ENCODE peak calls at places on chromosomes 12 and 14, in ten cellular contexts. C is A549; Z is adrenal gland; G is astrocyte of the cerebellum; H is mesothelial cell of epicardium; M is cardiac fibroblast; K is PC-3; P is left lung; V is foreskin fibroblast; F is CD8-positive, alpha-beta T cell. Y is an unnamed sample.

GRCh38 chr12:1933342-1933992 is 15.0 kb upstream of the CACNA2D4 start:
- DNase-seq in V (peak), P (no peak), H (no peak), F (no peak), Z (no peak), K (no peak), M (no peak), G (peak), C (no peak), Y (no peak)

GRCh38 chr14:22848391-22849164 is 12.2 kb downstream of the MMP14 start:
- DNase-seq in G (peak), C (no peak), K (no peak), V (peak), F (no peak), M (peak), P (peak), Z (peak), H (peak), Y (no peak)

GRCh38 chr12:44247588-44247987 is 411.7 kb downstream of the TMEM117 start:
- DNase-seq in K (no peak), F (no peak), H (no peak), G (no peak), P (no peak), C (peak), V (no peak), Z (no peak), M (no peak), Y (no peak)

GRCh38 chr14:35389315-35389667 is 15.3 kb downstream of the NFKBIA start:
- DNase-seq in V (no peak), K (no peak), P (no peak), F (no peak), Z (no peak), M (no peak), C (no peak), H (no peak), G (no peak), Y (no peak)

GRCh38 chr12:71661977-71662522 is 1.6 kb downstream of the ZFC3H1 start:
- DNase-seq in G (no peak), F (no peak), C (no peak), H (no peak), V (peak), K (no peak), M (peak), P (no peak), Z (no peak), Y (no peak)

GRCh38 chr12:120540445-120540844 is 6.3 kb downstream of the RNF10 start:
- DNase-seq in M (peak), H (no peak), P (no peak), F (no peak), V (no peak), C (no peak), K (no peak), G (no peak), Z (no peak), Y (no peak)

GRCh38 chr14:62428429-62429203 is 616.6 kb downstream of the KCNH5 start:
- DNase-seq in M (peak), K (peak), F (no peak), Z (no peak), P (no peak), G (peak), C (no peak), H (no peak), V (peak), Y (no peak)

GRCh38 chr12:19744760-19745218 is 305.5 kb downstream of the AEBP2 start:
- DNase-seq in C (peak), V (peak), H (no peak), G (peak), K (no peak), F (no peak), Z (no peak), P (no peak), M (peak), Y (no peak)

GRCh38 chr14:38941485-38941884 is 161.6 kb downstream of the SEC23A start:
- DNase-seq in M (no peak), Z (no peak), C (peak), P (no peak), V (no peak), H (no peak), G (no peak), F (no peak), K (no peak), Y (no peak)

GRCh38 chr12:7666595-7666994 is 887 bp upstream of the APOBEC1 start:
- DNase-seq in C (no peak), G (no peak), V (no peak), H (no peak), F (no peak), M (no peak), K (no peak), Z (peak), P (no peak), Y (no peak)

GRCh38 chr14:86865934-86866333 is 1127.0 kb downstream of the GALC start:
- DNase-seq in M (no peak), K (no peak), H (no peak), Z (no peak), F (no peak), G (no peak), V (no peak), P (no peak), C (no peak), Y (no peak)

GRCh38 chr14:59870277-59871165 is at the start of gene RTN1:
- DNase-seq in G (no peak), M (peak), C (peak), Z (peak), H (peak), F (peak), V (peak), P (peak), K (peak), Y (no peak)

GRCh38 chr12:82687020-82687951 is 580 bp downstream of the TMTC2 start:
- DNase-seq in K (peak), Z (peak), F (peak), C (peak), V (peak), M (peak), G (no peak), P (peak), H (peak), Y (no peak)

GRCh38 chr12:52082026-52082667 is 2.6 kb downstream of the SMIM41 start:
- DNase-seq in V (peak), K (no peak), Z (peak), C (no peak), P (no peak), G (no peak), H (no peak), F (no peak), M (no peak), Y (no peak)

GRCh38 chr12:59010948-59011347 is 90.6 kb upstream of the LRIG3 start:
- DNase-seq in Z (no peak), K (no peak), G (no peak), C (no peak), M (no peak), H (no peak), F (no peak), V (no peak), P (peak), Y (no peak)

GRCh38 chr12:31317471-31318397 is 8.2 kb downstream of the SINHCAF start:
- DNase-seq in K (no peak), Z (no peak), M (peak), H (no peak), F (no peak), P (no peak), C (no peak), G (no peak), V (no peak), Y (no peak)

GRCh38 chr12:6084261-6084968 is 40.1 kb downstream of the VWF start:
- DNase-seq in G (peak), P (no peak), Z (no peak), F (no peak), H (no peak), K (peak), V (peak), M (peak), C (peak), Y (no peak)

GRCh38 chr14:38616959-38617358 is 361.1 kb upstream of the CLEC14A start:
- DNase-seq in M (no peak), P (no peak), K (peak), C (no peak), Z (no peak), F (no peak), H (no peak), V (peak), G (no peak), Y (no peak)

GRCh38 chr12:6214633-6215032 is 14.4 kb downstream of the CD9 start:
- DNase-seq in V (no peak), M (no peak), F (no peak), Z (no peak), P (no peak), G (no peak), H (no peak), K (no peak), C (no peak), Y (no peak)

GRCh38 chr14:60310086-60310684 is 61.2 kb downstream of the PPM1A start:
- DNase-seq in P (no peak), G (no peak), C (no peak), F (no peak), Z (no peak), V (peak), K (no peak), H (no peak), M (no peak), Y (no peak)

GRCh38 chr12:48979602-48980388 is 1.7 kb downstream of the WNT1 start:
- DNase-seq in F (peak), P (peak), M (no peak), G (no peak), Z (no peak), V (peak), K (no peak), H (no peak), C (no peak), Y (no peak)

GRCh38 chr12:48002179-48002601 is 2.1 kb downstream of the COL2A1 start:
- DNase-seq in M (peak), G (no peak), P (no peak), H (no peak), C (no peak), F (no peak), Z (no peak), V (peak), K (no peak), Y (no peak)

GRCh38 chr12:53452159-53453077 is 516 bp downstream of the PCBP2 start:
- DNase-seq in H (peak), V (peak), M (peak), G (peak), K (peak), C (peak), F (peak), P (peak), Z (peak), Y (no peak)

GRCh38 chr14:96635850-96636249 is 133.7 kb downstream of the PAPOLA start:
- DNase-seq in C (no peak), P (no peak), G (no peak), Z (no peak), H (no peak), V (no peak), K (peak), F (no peak), M (no peak), Y (no peak)

GRCh38 chr12:22835431-22835830 is 210.5 kb downstream of the ETNK1 start:
- DNase-seq in P (no peak), M (no peak), G (no peak), C (no peak), V (no peak), H (no peak), Z (no peak), F (no peak), K (no peak), Y (no peak)

GRCh38 chr14:42556551-42556950 is 949.9 kb downstream of the LRFN5 start:
- DNase-seq in Z (no peak), C (no peak), F (no peak), H (no peak), P (no peak), G (no peak), V (no peak), K (peak), M (no peak), Y (no peak)

GRCh38 chr14:101071493-101071891 is 168.0 kb upstream of the RTL1 start:
- DNase-seq in C (no peak), G (no peak), F (no peak), P (peak), H (no peak), K (no peak), V (no peak), Z (no peak), M (no peak), Y (no peak)

GRCh38 chr14:100450736-100451135 is 127.6 kb downstream of the SLC25A47 start:
- DNase-seq in C (no peak), H (no peak), P (no peak), K (no peak), V (no peak), M (no peak), F (no peak), Z (no peak), G (no peak), Y (no peak)

GRCh38 chr14:95519699-95520098 is 3.2 kb upstream of the SYNE3 start:
- DNase-seq in P (peak), F (peak), G (no peak), V (peak), C (no peak), H (no peak), M (peak), K (peak), Z (peak), Y (no peak)

GRCh38 chr14:45091696-45092095 is 7.8 kb downstream of the PRPF39 start:
- DNase-seq in M (peak), F (no peak), G (no peak), V (peak), H (no peak), C (no peak), K (peak), Z (no peak), P (no peak), Y (no peak)

GRCh38 chr12:2739832-2740641 is 54.7 kb upstream of the FKBP4 start:
- DNase-seq in M (peak), C (peak), G (peak), Z (peak), K (peak), V (peak), H (no peak), F (no peak), P (no peak), Y (no peak)

GRCh38 chr12:1006255-1006654 is 15.2 kb downstream of the ERC1 start:
- DNase-seq in K (no peak), Z (no peak), G (no peak), V (no peak), P (no peak), H (no peak), F (no peak), M (no peak), C (no peak), Y (no peak)

GRCh38 chr12:82873309-82873708 is 186.6 kb downstream of the TMTC2 start:
- DNase-seq in H (no peak), C (no peak), K (no peak), G (no peak), Z (no peak), M (no peak), P (no peak), F (no peak), V (no peak), Y (no peak)

GRCh38 chr14:61749264-61749663 is 13.0 kb upstream of the SNAPC1 start:
- DNase-seq in G (no peak), F (no peak), V (peak), H (no peak), Z (no peak), M (peak), K (peak), C (peak), P (no peak), Y (no peak)

GRCh38 chr14:95256011-95256775 is 63.5 kb downstream of the CLMN start:
- DNase-seq in F (no peak), P (no peak), Z (no peak), G (no peak), K (no peak), H (no peak), M (no peak), C (no peak), V (no peak), Y (no peak)

GRCh38 chr12:132222096-132222807 is 78.0 kb downstream of the NOC4L start:
- DNase-seq in H (no peak), K (peak), G (no peak), M (peak), F (peak), V (peak), C (peak), Z (no peak), P (peak), Y (peak)
- TF ChIP-seq CTCF in H (no peak), K (no peak), G (no peak), M (no peak), F (no peak), V (no peak), C (no peak), Z (no peak), P (no peak), Y (no peak)

DNA sequence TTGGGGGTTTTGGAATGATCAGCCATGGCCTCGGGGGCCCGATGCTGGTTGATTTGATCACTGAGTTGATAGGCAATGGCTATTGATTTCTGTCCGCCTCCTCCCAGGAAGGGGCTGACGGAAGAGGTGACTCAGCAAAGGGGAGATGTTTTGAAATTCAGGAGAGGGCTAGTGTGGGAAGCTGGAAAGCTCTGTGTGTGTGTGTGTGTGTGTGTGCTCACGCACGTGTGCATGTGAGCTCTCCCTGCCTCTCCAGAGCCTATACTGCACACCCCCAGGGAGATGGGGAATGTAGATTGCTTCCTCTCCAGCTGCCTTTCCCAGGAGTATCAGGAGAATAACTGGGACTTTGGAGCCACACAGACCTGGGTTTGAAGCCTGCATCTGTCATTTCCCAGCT is 184.9 kb upstream of the MYL2 start:
- DNase-seq in V (no peak), G (no peak), P (no peak), C (no peak), F (no peak), Z (no peak), M (no peak), H (no peak), K (no peak), Y (no peak)
- TF ChIP-seq CTCF in V (no peak), G (no peak), P (no peak), C (no peak), F (no peak), Z (no peak), M (no peak), H (no peak), K (no peak), Y (no peak)

GRCh38 chr14:24394275-24394674 is 4.5 kb upstream of the NYNRIN start:
- DNase-seq in F (no peak), C (peak), M (no peak), H (no peak), G (no peak), K (peak), P (no peak), V (no peak), Z (no peak), Y (no peak)
- TF ChIP-seq CTCF in F (no peak), C (no peak), M (no peak), H (no peak), G (no peak), K (peak), P (no peak), V (no peak), Z (no peak), Y (no peak)

GRCh38 chr14:92655802-92656201 is 92.6 kb downstream of the LGMN start:
- DNase-seq in M (no peak), Z (peak), K (no peak), H (no peak), F (no peak), V (no peak), G (no peak), P (no peak), C (no peak), Y (no peak)

GRCh38 chr14:92657457-92658142 is 90.8 kb downstream of the LGMN start:
- DNase-seq in K (no peak), Z (peak), M (no peak), V (no peak), C (no peak), G (no peak), P (peak), H (no peak), F (no peak), Y (no peak)

GRCh38 chr14:92655372-92655771 is 93.1 kb downstream of the LGMN start:
- DNase-seq in V (no peak), Z (no peak), P (no peak), G (no peak), M (no peak), F (peak), K (no peak), H (no peak), C (no peak), Y (no peak)

GRCh38 chr14:92658160-92658559 is 90.3 kb downstream of the LGMN start:
- DNase-seq in C (no peak), F (no peak), K (no peak), G (no peak), V (no peak), P (no peak), M (no peak), H (no peak), Z (no peak), Y (no peak)

DNA sequence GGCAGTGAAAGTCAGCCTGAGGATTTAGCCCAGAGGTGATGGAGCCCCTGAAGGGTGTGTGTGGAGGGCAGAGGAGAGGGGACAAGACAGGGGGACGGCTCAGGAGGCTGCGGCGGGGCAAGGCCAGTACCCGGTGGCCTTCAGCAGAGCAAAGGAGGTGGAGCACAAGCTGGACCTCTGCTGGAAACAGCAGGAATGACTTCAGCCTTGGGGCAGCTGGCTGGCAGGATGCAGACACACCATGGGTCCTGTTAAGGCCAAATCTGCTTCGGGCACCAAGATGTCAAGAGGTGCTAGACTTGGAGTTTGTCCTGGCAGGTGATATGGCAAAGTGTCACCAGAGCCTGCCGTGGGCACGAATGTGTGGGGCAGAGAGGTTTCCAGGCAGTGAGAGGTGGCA is 92.1 kb downstream of the LGMN start:
- DNase-seq in F (no peak), Z (peak), H (no peak), G (no peak), P (no peak), V (peak), M (no peak), K (peak), C (no peak), Y (no peak)
- TF ChIP-seq CTCF in F (no peak), Z (no peak), H (no peak), G (no peak), P (no peak), V (peak), M (peak), K (peak), C (no peak), Y (peak)

GRCh38 chr14:105390849-105391500 is 7.4 kb upstream of the TEX22 start:
- DNase-seq in H (no peak), P (no peak), M (no peak), C (no peak), G (no peak), Z (no peak), V (no peak), K (no peak), F (no peak), Y (no peak)

GRCh38 chr14:105389534-105389933 is 8.8 kb upstream of the TEX22 start:
- DNase-seq in F (no peak), M (no peak), V (no peak), Z (no peak), H (no peak), K (no peak), C (no peak), P (peak), G (no peak), Y (no peak)

GRCh38 chr14:105388976-105389375 is 9.4 kb upstream of the TEX22 start:
- DNase-seq in P (peak), G (no peak), F (no peak), M (no peak), V (no peak), K (no peak), Z (no peak), C (no peak), H (no peak), Y (no peak)

GRCh38 chr14:105391541-105391940 is 6.8 kb upstream of the TEX22 start:
- DNase-seq in P (peak), V (no peak), K (no peak), H (no peak), Z (no peak), C (no peak), F (no peak), M (no peak), G (no peak), Y (no peak)

GRCh38 chr14:105389976-105390848 is 8.1 kb upstream of the TEX22 start:
- DNase-seq in V (no peak), Z (no peak), C (no peak), F (no peak), G (no peak), P (peak), M (no peak), K (no peak), H (no peak), Y (no peak)
- TF ChIP-seq CTCF in V (no peak), Z (no peak), C (no peak), F (no peak), G (no peak), P (no peak), M (no peak), K (no peak), H (no peak), Y (no peak)

DNA sequence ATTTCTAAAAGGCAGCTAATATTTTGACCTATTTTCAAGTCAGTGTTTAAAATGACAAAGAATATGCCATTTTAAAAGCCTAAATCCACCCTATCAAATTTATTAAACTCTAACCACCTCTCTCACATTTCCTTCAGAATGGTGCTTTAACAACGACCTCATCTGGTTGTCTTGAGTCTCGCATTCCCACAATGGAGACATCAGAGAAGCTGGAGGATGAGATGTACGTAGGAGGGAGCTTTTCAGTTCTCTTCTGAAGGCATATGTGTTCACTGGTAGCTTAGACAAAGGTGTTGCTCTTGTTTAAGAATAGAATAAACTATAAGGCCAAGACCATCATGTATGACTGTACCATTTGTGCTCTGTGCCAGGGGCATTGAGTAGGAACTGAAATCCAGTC is 82.9 kb downstream of the BCL2L14 start:
- DNase-seq in M (no peak), H (no peak), P (no peak), K (no peak), F (no peak), Z (no peak), G (no peak), V (no peak), C (no peak), Y (no peak)
- TF ChIP-seq CTCF in M (no peak), H (no peak), P (no peak), K (no peak), F (no peak), Z (no peak), G (no peak), V (no peak), C (no peak), Y (no peak)

Y was measured in AG04449.